ENCODE peak calls at places on chromosomes 2 and 18, in seven cellular contexts. One of them, this sample, is unnamed.

GRCh38 chr2:237642030-237642700 is 14.8 kb downstream of the LRRFIP1 start:
- DNase-seq in cardiac muscle cell: no peak
- DNase-seq in brain microvascular endothelial cell: no peak
- DNase-seq in ascending aorta: no peak
- DNase-seq in CD8-positive, alpha-beta T cell: peak; percentile 15
- DNase-seq in GM12878: no peak
- DNase-seq in IMR-90: no peak
- DNase-seq in this sample: no peak

GRCh38 chr2:65165595-65165994 is 35.7 kb upstream of the RAB1A start:
- DNase-seq in cardiac muscle cell: no peak
- DNase-seq in brain microvascular endothelial cell: no peak
- DNase-seq in ascending aorta: no peak
- DNase-seq in CD8-positive, alpha-beta T cell: no peak
- DNase-seq in GM12878: no peak
- DNase-seq in IMR-90: no peak
- DNase-seq in this sample: no peak

GRCh38 chr2:101737478-101738240 is 40.2 kb downstream of the MAP4K4 start:
- DNase-seq in cardiac muscle cell: no peak
- DNase-seq in brain microvascular endothelial cell: no peak
- DNase-seq in ascending aorta: no peak
- DNase-seq in CD8-positive, alpha-beta T cell: no peak
- DNase-seq in GM12878: no peak
- DNase-seq in IMR-90: no peak
- DNase-seq in this sample: peak; percentile 47

GRCh38 chr2:172685467-172685866 is 50.2 kb upstream of the RAPGEF4 start:
- DNase-seq in cardiac muscle cell: no peak
- DNase-seq in brain microvascular endothelial cell: no peak
- DNase-seq in ascending aorta: no peak
- DNase-seq in CD8-positive, alpha-beta T cell: no peak
- DNase-seq in GM12878: no peak
- DNase-seq in IMR-90: no peak
- DNase-seq in this sample: no peak

GRCh38 chr2:135651717-135652116 is 89.9 kb upstream of the UBXN4 start:
- DNase-seq in cardiac muscle cell: no peak
- DNase-seq in brain microvascular endothelial cell: no peak
- DNase-seq in ascending aorta: no peak
- DNase-seq in CD8-positive, alpha-beta T cell: peak; percentile 55
- DNase-seq in GM12878: no peak
- DNase-seq in IMR-90: no peak
- DNase-seq in this sample: no peak

GRCh38 chr2:231672617-231673347 is 35.5 kb upstream of the PTMA start:
- DNase-seq in cardiac muscle cell: peak; percentile 76
- DNase-seq in brain microvascular endothelial cell: peak; percentile 45
- DNase-seq in ascending aorta: no peak
- DNase-seq in CD8-positive, alpha-beta T cell: no peak
- DNase-seq in GM12878: peak; percentile 71
- DNase-seq in IMR-90: peak; percentile 32
- DNase-seq in this sample: peak; percentile 90

GRCh38 chr2:166632616-166633015 is 138.6 kb upstream of the SCN7A start:
- DNase-seq in cardiac muscle cell: peak; percentile 93
- DNase-seq in brain microvascular endothelial cell: peak; percentile 98
- DNase-seq in ascending aorta: no peak
- DNase-seq in CD8-positive, alpha-beta T cell: no peak
- DNase-seq in GM12878: no peak
- DNase-seq in IMR-90: peak; percentile 98
- DNase-seq in this sample: no peak

GRCh38 chr2:37782155-37782673 is 110.8 kb upstream of the CDC42EP3 start:
- DNase-seq in cardiac muscle cell: no peak
- DNase-seq in brain microvascular endothelial cell: no peak
- DNase-seq in ascending aorta: no peak
- DNase-seq in CD8-positive, alpha-beta T cell: no peak
- DNase-seq in GM12878: no peak
- DNase-seq in IMR-90: no peak
- DNase-seq in this sample: no peak

DNA sequence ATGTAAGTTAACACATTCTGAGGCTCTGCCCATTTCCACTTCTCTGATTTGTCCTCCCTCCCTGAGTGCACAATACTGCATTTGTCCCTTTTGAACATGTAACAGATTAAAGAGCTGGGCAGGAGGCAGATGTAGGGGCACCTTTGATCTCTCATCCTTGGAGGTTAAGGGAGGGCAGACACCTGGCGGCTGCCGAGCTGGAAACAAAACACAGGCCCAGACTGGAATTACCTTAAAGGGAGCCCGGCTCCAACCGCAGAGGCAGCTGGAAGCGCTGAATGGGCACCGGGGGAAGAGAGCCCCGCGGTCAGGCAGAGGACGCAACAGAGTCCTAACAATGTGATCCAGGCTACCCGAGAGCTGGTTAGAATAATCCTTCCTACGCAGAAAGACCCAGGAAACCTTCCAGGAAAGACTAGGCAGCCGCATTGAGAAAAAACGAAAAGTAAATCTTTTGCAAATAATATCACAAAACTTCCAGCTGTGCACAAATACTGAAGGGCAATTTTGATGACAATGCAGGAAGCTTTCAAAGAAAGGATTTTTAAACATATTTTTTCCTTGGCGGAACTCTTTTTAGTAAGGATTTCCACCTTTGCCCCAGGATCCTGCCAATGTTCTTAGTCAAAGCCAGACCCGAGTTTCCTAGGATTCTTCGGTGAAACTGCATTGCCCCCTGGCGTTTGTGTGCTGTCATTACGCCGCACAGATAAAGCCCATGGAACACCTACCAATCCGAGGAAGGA is 216.0 kb downstream of the TGIF1 start:
- DNase-seq in cardiac muscle cell: peak; percentile 94
- DNase-seq in brain microvascular endothelial cell: peak; percentile 85
- DNase-seq in ascending aorta: peak; percentile 31
- DNase-seq in CD8-positive, alpha-beta T cell: peak; percentile 83
- DNase-seq in GM12878: peak; percentile 30
- DNase-seq in IMR-90: peak; percentile 91
- DNase-seq in this sample: peak; percentile 91
- H3K27ac ChIP-seq in cardiac muscle cell: peak overlapping the region; percentile 92
- H3K27ac ChIP-seq in brain microvascular endothelial cell: peak overlapping the region; percentile 49
- H3K27ac ChIP-seq in ascending aorta: peak overlapping the region; percentile 36
- H3K27ac ChIP-seq in CD8-positive, alpha-beta T cell: no peak overlapping the region
- H3K27ac ChIP-seq in GM12878: no peak overlapping the region
- H3K27ac ChIP-seq in IMR-90: peak overlapping the region; percentile 72
- H3K27ac ChIP-seq in this sample: peak overlapping the region; percentile 73

DNA sequence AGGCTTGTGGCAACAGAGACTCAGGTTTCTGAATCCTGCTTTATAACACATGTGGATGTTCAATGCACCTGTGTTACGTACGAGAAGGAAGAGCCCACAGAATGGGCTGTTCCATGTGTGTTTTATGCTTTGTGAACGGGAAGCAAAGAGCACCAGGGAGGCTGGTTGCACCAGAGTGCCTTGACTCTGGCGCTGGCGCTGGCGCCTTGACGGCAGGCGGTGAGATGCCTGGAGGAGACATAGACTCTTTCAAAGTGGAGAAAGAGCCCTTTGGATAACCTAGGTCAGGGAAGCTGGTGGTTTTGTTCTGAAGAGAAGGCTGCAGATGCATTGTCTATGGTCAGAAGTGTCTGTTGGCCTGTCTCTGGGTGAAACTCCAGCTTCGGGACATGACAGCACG is 80.2 kb upstream of the APCDD1 start:
- DNase-seq in cardiac muscle cell: no peak
- DNase-seq in brain microvascular endothelial cell: no peak
- DNase-seq in ascending aorta: no peak
- DNase-seq in CD8-positive, alpha-beta T cell: no peak
- DNase-seq in GM12878: no peak
- DNase-seq in IMR-90: no peak
- DNase-seq in this sample: no peak
- H3K27ac ChIP-seq in cardiac muscle cell: no peak overlapping the region
- H3K27ac ChIP-seq in brain microvascular endothelial cell: no peak overlapping the region
- H3K27ac ChIP-seq in ascending aorta: no peak overlapping the region
- H3K27ac ChIP-seq in CD8-positive, alpha-beta T cell: no peak overlapping the region
- H3K27ac ChIP-seq in GM12878: no peak overlapping the region
- H3K27ac ChIP-seq in IMR-90: no peak overlapping the region
- H3K27ac ChIP-seq in this sample: no peak overlapping the region

DNA sequence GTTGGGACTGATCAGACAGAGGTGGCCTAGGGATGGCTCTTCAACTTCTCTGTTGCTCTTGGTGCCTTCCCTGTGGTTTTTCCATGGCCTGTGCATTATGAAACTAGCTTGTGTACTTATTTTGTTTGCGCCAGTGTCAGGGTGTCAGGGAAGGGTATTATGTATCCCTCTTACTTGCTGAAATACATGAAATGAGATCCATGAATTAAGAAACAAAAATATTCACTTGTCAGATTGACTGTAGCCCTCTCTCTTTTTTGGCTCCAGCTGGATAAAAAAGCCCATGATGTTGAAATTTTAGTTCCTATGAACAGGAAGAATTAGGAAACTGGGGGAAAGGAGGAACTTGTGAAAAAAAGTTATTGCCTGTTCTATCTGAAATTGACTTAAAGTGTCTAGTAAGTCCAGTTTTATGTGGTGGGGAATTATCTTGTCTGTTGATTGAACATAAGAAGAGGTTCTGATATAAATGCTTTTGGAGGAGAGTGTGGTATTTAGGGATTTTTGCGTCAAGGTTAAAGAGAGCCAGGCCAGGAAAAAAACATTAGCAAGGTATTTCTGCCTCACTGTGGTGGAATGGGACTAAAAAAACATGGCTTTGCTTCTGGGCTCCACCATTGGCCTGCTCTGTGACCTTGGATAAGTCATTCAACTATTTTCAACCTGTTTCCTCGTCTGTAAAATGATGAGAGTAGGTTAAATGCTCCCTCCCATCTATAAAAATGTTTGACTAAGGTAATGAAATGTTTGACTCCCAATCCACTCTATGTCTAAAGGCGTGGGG is 12.0 kb downstream of the UGP2 start:
- DNase-seq in cardiac muscle cell: peak; percentile 75
- DNase-seq in brain microvascular endothelial cell: no peak
- DNase-seq in ascending aorta: no peak
- DNase-seq in CD8-positive, alpha-beta T cell: no peak
- DNase-seq in GM12878: no peak
- DNase-seq in IMR-90: no peak
- DNase-seq in this sample: no peak
- H3K27ac ChIP-seq in cardiac muscle cell: peak overlapping the region; percentile 93
- H3K27ac ChIP-seq in brain microvascular endothelial cell: no peak overlapping the region
- H3K27ac ChIP-seq in ascending aorta: peak overlapping the region; percentile 54
- H3K27ac ChIP-seq in CD8-positive, alpha-beta T cell: no peak overlapping the region
- H3K27ac ChIP-seq in GM12878: no peak overlapping the region
- H3K27ac ChIP-seq in IMR-90: no peak overlapping the region
- H3K27ac ChIP-seq in this sample: no peak overlapping the region

GRCh38 chr18:10787293-10787901 is 261.6 kb downstream of the NAPG start:
- DNase-seq in cardiac muscle cell: peak; percentile 94
- DNase-seq in brain microvascular endothelial cell: peak; percentile 86
- DNase-seq in ascending aorta: no peak
- DNase-seq in CD8-positive, alpha-beta T cell: peak; percentile 79
- DNase-seq in GM12878: peak; percentile 77
- DNase-seq in IMR-90: peak; percentile 80
- DNase-seq in this sample: peak; percentile 80

GRCh38 chr18:10794771-10795170 is 268.9 kb downstream of the NAPG start:
- DNase-seq in cardiac muscle cell: no peak
- DNase-seq in brain microvascular endothelial cell: no peak
- DNase-seq in ascending aorta: no peak
- DNase-seq in CD8-positive, alpha-beta T cell: no peak
- DNase-seq in GM12878: no peak
- DNase-seq in IMR-90: no peak
- DNase-seq in this sample: no peak

GRCh38 chr18:10792181-10792580 is 266.4 kb downstream of the NAPG start:
- DNase-seq in cardiac muscle cell: peak; percentile 74
- DNase-seq in brain microvascular endothelial cell: no peak
- DNase-seq in ascending aorta: no peak
- DNase-seq in CD8-positive, alpha-beta T cell: no peak
- DNase-seq in GM12878: no peak
- DNase-seq in IMR-90: peak; percentile 6
- DNase-seq in this sample: no peak

GRCh38 chr18:10793730-10794370 is 268.0 kb downstream of the NAPG start:
- DNase-seq in cardiac muscle cell: no peak
- DNase-seq in brain microvascular endothelial cell: no peak
- DNase-seq in ascending aorta: no peak
- DNase-seq in CD8-positive, alpha-beta T cell: no peak
- DNase-seq in GM12878: no peak
- DNase-seq in IMR-90: peak; percentile 21
- DNase-seq in this sample: no peak

GRCh38 chr18:10791141-10791808 is 265.4 kb downstream of the NAPG start:
- DNase-seq in cardiac muscle cell: no peak
- DNase-seq in brain microvascular endothelial cell: no peak
- DNase-seq in ascending aorta: no peak
- DNase-seq in CD8-positive, alpha-beta T cell: no peak
- DNase-seq in GM12878: no peak
- DNase-seq in IMR-90: peak; percentile 20
- DNase-seq in this sample: no peak
- H3K27ac ChIP-seq in cardiac muscle cell: no peak overlapping the region
- H3K27ac ChIP-seq in brain microvascular endothelial cell: no peak overlapping the region
- H3K27ac ChIP-seq in ascending aorta: no peak overlapping the region
- H3K27ac ChIP-seq in CD8-positive, alpha-beta T cell: no peak overlapping the region
- H3K27ac ChIP-seq in GM12878: no peak overlapping the region
- H3K27ac ChIP-seq in IMR-90: peak overlapping the region; percentile 5
- H3K27ac ChIP-seq in this sample: no peak overlapping the region

GRCh38 chr2:225100856-225101294 is 58.6 kb upstream of the DOCK10 start:
- DNase-seq in cardiac muscle cell: peak; percentile 79
- DNase-seq in brain microvascular endothelial cell: peak; percentile 75
- DNase-seq in ascending aorta: no peak
- DNase-seq in CD8-positive, alpha-beta T cell: no peak
- DNase-seq in GM12878: no peak
- DNase-seq in IMR-90: peak; percentile 97
- DNase-seq in this sample: peak; percentile 47
- H3K27ac ChIP-seq in cardiac muscle cell: no peak overlapping the region
- H3K27ac ChIP-seq in brain microvascular endothelial cell: peak overlapping the region; percentile 98
- H3K27ac ChIP-seq in ascending aorta: no peak overlapping the region
- H3K27ac ChIP-seq in CD8-positive, alpha-beta T cell: no peak overlapping the region
- H3K27ac ChIP-seq in GM12878: no peak overlapping the region
- H3K27ac ChIP-seq in IMR-90: peak overlapping the region; percentile 97
- H3K27ac ChIP-seq in this sample: peak overlapping the region; percentile 99

This sample was measured in osteoblast.